ENCODE peak calls at places on chromosomes 3 and 15, in eight cellular contexts. Q is iPS DF 6.9; P is endothelial cell; I is esophagus squamous epithelium; R is OCI-LY7; K is activated CD4-positive, alpha-beta T cell treated with anti-CD3 and anti-CD28 coated beads, Interleukin-2, amount 10 ng/mL, durations not matched to agents 24 days and 14 days; C is NCI-H774; N is stromal cell of bone marrow. B is an unnamed sample.

GRCh38 chr3:134464693-134465385 is 20.9 kb downstream of the ANAPC13 start:
- DNase-seq in N (no peak), Q (no peak), C (no peak), I (no peak), K (no peak), P (no peak), R (no peak), B (no peak)

GRCh38 chr3:130997291-130997690 is 29.3 kb downstream of the ASTE1 start:
- DNase-seq in P (no peak), C (no peak), K (no peak), I (no peak), Q (no peak), N (no peak), R (no peak), B (no peak)

GRCh38 chr15:77860101-77860691 is 217.3 kb downstream of the TBC1D2B start:
- DNase-seq in P (no peak), Q (no peak), R (no peak), K (no peak), N (no peak), I (no peak), C (no peak), B (no peak)

GRCh38 chr15:33915571-33916407 is 52.5 kb upstream of the CHRM5 start:
- DNase-seq in N (no peak), C (no peak), R (no peak), K (no peak), Q (no peak), P (no peak), I (no peak), B (no peak)

GRCh38 chr3:8778475-8778874 is 9.1 kb upstream of the OXTR start:
- DNase-seq in I (no peak), P (no peak), Q (no peak), C (no peak), K (peak; percentile 42), N (no peak), R (no peak), B (no peak)

GRCh38 chr3:131338948-131339640 is 42.5 kb upstream of the NUDT16 start:
- DNase-seq in R (no peak), Q (no peak), K (no peak), I (no peak), C (no peak), N (peak; percentile 6), P (no peak), B (no peak)

GRCh38 chr3:190862209-190863118 is at the start of gene GMNC:
- DNase-seq in I (no peak), Q (no peak), C (peak; percentile 58), N (peak; percentile 73), R (no peak), P (peak; percentile 79), K (peak; percentile 84), B (no peak)

GRCh38 chr3:76152028-76152427 is 366.7 kb upstream of the ZNF717 start:
- DNase-seq in C (no peak), P (no peak), N (no peak), R (no peak), Q (no peak), I (no peak), K (no peak), B (no peak)

GRCh38 chr3:187025254-187025655 is 94.9 kb downstream of the ST6GAL1 start:
- DNase-seq in C (no peak), K (peak; percentile 88), Q (no peak), R (peak; percentile 71), I (no peak), P (no peak), N (no peak), B (peak; percentile 84)

GRCh38 chr3:34035775-34036174 is 237.3 kb downstream of the PDCD6IP start:
- DNase-seq in P (no peak), N (no peak), I (no peak), K (no peak), C (no peak), R (no peak), Q (no peak), B (no peak)

GRCh38 chr3:55497250-55497649 is 10.1 kb upstream of the WNT5A start:
- DNase-seq in I (no peak), P (no peak), C (no peak), K (no peak), N (no peak), Q (no peak), R (no peak), B (no peak)

GRCh38 chr15:96574766-96575165 is 244.3 kb downstream of the NR2F2 start:
- DNase-seq in P (no peak), Q (no peak), R (no peak), K (no peak), C (no peak), N (no peak), I (no peak), B (no peak)

B was measured in Karpas-422.